ENCODE peak calls at places on chromosomes 7 and 10, in seven cellular contexts. A is hepatocyte, G is lower leg skin, O is bronchial epithelial cell, H is upper lobe of right lung, Z is chondrocyte, R is endothelial cell. K is an unnamed sample.

GRCh38 chr10:126243976-126244375 is 144.3 kb downstream of the ADAM12 start:
- DNase-seq in A (no peak), G (no peak), O (no peak), H (no peak), Z (no peak), R (no peak), K (no peak)

GRCh38 chr7:131141443-131141967 is 186.2 kb upstream of the MKLN1 start:
- DNase-seq in A (no peak), G (no peak), O (no peak), H (no peak), Z (no peak), R (no peak), K (no peak)

GRCh38 chr7:128437426-128438332 is 18.0 kb upstream of the HILPDA start:
- DNase-seq in A (no peak), G (no peak), O (no peak), H (no peak), Z (no peak), R (no peak), K (peak; percentile 36)

GRCh38 chr10:109018892-109019507 is 904.3 kb downstream of the XPNPEP1 start:
- DNase-seq in A (no peak), G (no peak), O (peak; percentile 2), H (no peak), Z (no peak), R (no peak), K (no peak)

GRCh38 chr10:75428434-75429158 is 2.8 kb upstream of the LRMDA start:
- DNase-seq in A (no peak), G (no peak), O (peak; percentile 94), H (no peak), Z (no peak), R (no peak), K (no peak)

GRCh38 chr10:100148353-100149211 is 37.2 kb downstream of the ERLIN1 start:
- DNase-seq in A (peak; percentile 24), G (no peak), O (peak; percentile 100), H (no peak), Z (no peak), R (no peak), K (peak; percentile 56)

GRCh38 chr10:65787571-65787970 is 1138.3 kb upstream of the LRRTM3 start:
- DNase-seq in A (no peak), G (no peak), O (no peak), H (no peak), Z (no peak), R (no peak), K (no peak)

GRCh38 chr10:84427903-84428650 is 99.7 kb downstream of the CCSER2 start:
- DNase-seq in A (no peak), G (no peak), O (no peak), H (no peak), Z (no peak), R (no peak), K (no peak)

GRCh38 chr10:101029520-101030309 is 1.2 kb downstream of the PDZD7 start:
- DNase-seq in A (no peak), G (no peak), O (no peak), H (no peak), Z (peak; percentile 72), R (peak; percentile 44), K (no peak)

GRCh38 chr7:14252458-14252857 is 263.0 kb upstream of the ETV1 start:
- DNase-seq in A (no peak), G (no peak), O (no peak), H (no peak), Z (peak; percentile 37), R (no peak), K (no peak)

GRCh38 chr7:2738766-2739549 is 51.0 kb downstream of the AMZ1 start:
- DNase-seq in A (no peak), G (no peak), O (no peak), H (no peak), Z (peak; percentile 87), R (no peak), K (no peak)

GRCh38 chr7:156043435-156044123 is 231.3 kb upstream of the SHH start:
- DNase-seq in A (no peak), G (no peak), O (no peak), H (no peak), Z (no peak), R (no peak), K (no peak)

GRCh38 chr10:29470355-29470705 is 164.4 kb downstream of the SVIL start:
- DNase-seq in A (peak; percentile 44), G (no peak), O (no peak), H (no peak), Z (no peak), R (peak; percentile 67), K (no peak)

GRCh38 chr7:85175217-85175616 is 11.6 kb downstream of the SEMA3D start:
- DNase-seq in A (no peak), G (no peak), O (no peak), H (no peak), Z (no peak), R (no peak), K (no peak)

GRCh38 chr10:59606551-59606961 is 103.1 kb downstream of the SLC16A9 start:
- DNase-seq in A (no peak), G (no peak), O (peak; percentile 62), H (no peak), Z (no peak), R (no peak), K (no peak)

GRCh38 chr10:91944880-91945630 is 21.5 kb downstream of the BTAF1 start:
- DNase-seq in A (no peak), G (no peak), O (peak; percentile 46), H (no peak), Z (no peak), R (no peak), K (no peak)

GRCh38 chr10:67603086-67603485 is 92.9 kb downstream of the CTNNA3 start:
- DNase-seq in A (no peak), G (no peak), O (no peak), H (no peak), Z (no peak), R (no peak), K (no peak)

GRCh38 chr7:50229964-50230363 is 74.6 kb upstream of the IKZF1 start:
- DNase-seq in A (no peak), G (no peak), O (no peak), H (no peak), Z (no peak), R (no peak), K (no peak)
- TF ChIP-seq CTCF in A (peak; percentile 21), G (no peak), O (no peak), H (peak; percentile 43), Z (peak; percentile 53), R (peak; percentile 83), K (peak; percentile 47)

DNA sequence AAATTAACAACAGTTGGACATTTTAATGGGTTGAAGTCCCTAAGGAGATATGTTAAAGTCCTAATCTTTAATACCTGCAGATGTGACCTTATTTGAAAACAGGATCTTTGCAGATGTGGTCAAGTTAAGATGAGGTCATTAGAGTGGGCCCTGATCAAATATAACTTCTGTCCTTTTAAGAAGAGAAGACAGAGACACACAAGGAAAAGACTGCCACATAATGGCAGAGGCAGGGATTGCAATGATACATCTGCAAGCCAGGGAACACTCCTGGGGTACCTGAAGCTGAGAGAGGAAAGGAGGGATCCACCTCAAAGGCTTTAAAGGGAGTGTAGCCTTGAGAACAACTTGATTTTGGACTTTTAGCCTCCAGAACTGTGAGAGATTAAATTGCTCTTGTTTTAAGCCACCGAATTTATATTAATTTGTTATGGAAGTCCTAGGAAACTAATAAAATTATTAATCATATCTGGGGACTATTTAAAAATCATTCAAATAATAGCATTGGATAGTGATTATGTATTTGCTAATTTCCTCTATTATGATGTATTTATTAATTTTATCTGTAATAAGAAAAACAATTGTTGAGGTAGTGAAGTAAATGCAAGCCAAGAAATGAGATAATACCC is 700.0 kb upstream of the PCDH15 start:
- DNase-seq in A (peak; percentile 49), G (no peak), O (peak; percentile 35), H (no peak), Z (no peak), R (peak; percentile 70), K (peak; percentile 2)
- TF ChIP-seq CTCF in A (peak; percentile 58), G (no peak), O (peak; percentile 53), H (peak; percentile 49), Z (peak; percentile 80), R (no peak), K (peak; percentile 77)

GRCh38 chr10:119738962-119739361 is 13.1 kb downstream of the INPP5F start:
- DNase-seq in A (no peak), G (no peak), O (no peak), H (no peak), Z (no peak), R (no peak), K (no peak)

GRCh38 chr10:119737827-119738226 is 12.0 kb downstream of the INPP5F start:
- DNase-seq in A (peak; percentile 74), G (peak; percentile 28), O (peak; percentile 92), H (no peak), Z (no peak), R (no peak), K (no peak)

GRCh38 chr10:119736220-119736619 is 10.4 kb downstream of the INPP5F start:
- DNase-seq in A (no peak), G (no peak), O (no peak), H (no peak), Z (no peak), R (no peak), K (no peak)

GRCh38 chr10:119735451-119735850 is 9.6 kb downstream of the INPP5F start:
- DNase-seq in A (no peak), G (no peak), O (no peak), H (no peak), Z (no peak), R (no peak), K (no peak)

DNA sequence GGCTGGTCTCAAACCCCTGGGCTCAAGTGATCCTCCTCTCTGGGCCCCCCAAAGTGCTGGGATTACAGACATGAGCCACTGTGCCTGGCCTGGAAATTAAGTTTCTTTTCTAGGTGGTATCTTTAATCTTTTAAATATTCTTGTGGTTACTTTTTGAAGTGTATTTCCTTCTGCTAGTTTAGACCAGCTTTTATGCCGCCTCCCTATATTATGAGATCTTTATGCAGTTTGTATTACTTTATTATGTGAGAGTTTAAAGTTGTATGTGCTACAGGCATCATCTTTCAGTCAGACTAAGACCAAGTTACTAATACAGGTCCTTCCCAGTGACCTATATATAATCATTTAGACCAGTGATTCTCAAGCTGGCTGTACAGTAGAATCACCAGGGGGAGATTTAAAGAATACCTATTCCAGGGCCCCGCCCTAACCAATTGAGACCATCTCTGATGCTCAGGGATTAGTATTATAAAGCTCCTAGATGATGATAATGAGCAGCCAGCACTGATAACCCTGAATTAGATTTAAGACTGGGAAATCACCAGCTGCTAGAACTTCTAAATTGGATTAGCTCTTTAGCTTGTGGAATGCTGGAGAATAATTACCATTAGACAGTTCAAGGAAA is 11.3 kb downstream of the INPP5F start:
- DNase-seq in A (no peak), G (no peak), O (no peak), H (no peak), Z (no peak), R (no peak), K (no peak)
- TF ChIP-seq CTCF in A (no peak), G (no peak), O (no peak), H (no peak), Z (no peak), R (no peak), K (no peak)

DNA sequence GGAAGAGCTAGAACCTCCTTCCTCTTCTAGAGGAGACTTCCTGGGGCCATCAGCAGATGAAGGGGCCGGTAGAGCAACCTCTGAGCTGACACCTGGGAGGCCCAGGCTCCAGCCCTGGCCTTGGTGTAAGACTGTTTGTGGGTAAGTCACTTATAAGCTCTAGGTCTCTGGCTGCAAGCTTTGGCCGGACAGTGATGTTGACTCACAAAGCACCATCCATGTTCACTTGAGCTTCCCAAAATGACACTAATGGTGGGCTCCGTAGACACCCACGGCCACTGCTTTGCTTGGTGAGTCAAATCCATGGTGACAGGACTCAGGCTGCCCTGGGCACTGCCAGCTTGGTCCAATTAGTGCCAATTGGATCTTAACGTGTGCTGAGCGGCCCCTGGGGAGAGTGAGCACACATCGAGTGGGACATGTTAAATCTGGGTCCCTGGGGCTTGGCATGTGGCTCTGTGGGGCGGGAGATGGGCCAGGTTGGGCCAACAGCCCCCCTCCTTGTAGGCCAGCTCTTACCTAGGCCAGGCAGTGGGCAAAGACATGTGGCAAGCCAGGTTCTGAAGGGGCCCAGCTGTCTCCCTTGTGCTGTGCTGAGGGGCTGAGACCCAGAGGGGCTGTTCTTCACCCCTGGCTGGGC is 16.7 kb downstream of the NEURL1 start:
- DNase-seq in A (no peak), G (no peak), O (no peak), H (peak; percentile 30), Z (peak; percentile 53), R (no peak), K (no peak)
- TF ChIP-seq CTCF in A (no peak), G (no peak), O (no peak), H (no peak), Z (no peak), R (no peak), K (no peak)

K was measured in GM13977.